ENCODE peak calls at places on chromosomes 2 and 18, in six cellular contexts. Q, P, C, U, F and L are unnamed samples.
A peak's percentile ranks its signal among the peaks of the same experiment; 100 is the strongest.

GRCh38 chr18:60935046-60935445 is 398.2 kb upstream of the CDH20 start:
- DNase-seq in Q (no peak), P (no peak), C (no peak), U (no peak), F (no peak), L (no peak)

GRCh38 chr18:60329131-60329530 is 43.4 kb downstream of the MC4R start:
- DNase-seq in Q (no peak), P (no peak), C (no peak), U (no peak), F (no peak), L (no peak)

GRCh38 chr2:165112133-165112573 is 91.7 kb downstream of the SCN3A start:
- DNase-seq in Q (no peak), P (no peak), C (peak; percentile 23), U (no peak), F (no peak), L (no peak)

GRCh38 chr2:11155326-11156059 is at the start of gene SLC66A3:
- DNase-seq in Q (no peak), P (no peak), C (no peak), U (no peak), F (peak; percentile 78), L (peak; percentile 59)

GRCh38 chr2:232021881-232022280 is 60.4 kb downstream of the DIS3L2 start:
- DNase-seq in Q (no peak), P (no peak), C (no peak), U (no peak), F (no peak), L (no peak)

GRCh38 chr2:12577086-12577485 is 139.7 kb upstream of the TRIB2 start:
- DNase-seq in Q (no peak), P (no peak), C (no peak), U (no peak), F (no peak), L (no peak)

GRCh38 chr2:176129013-176129796 is at the start of gene HOXD8:
- DNase-seq in Q (peak; percentile 69), P (no peak), C (peak; percentile 88), U (peak; percentile 33), F (no peak), L (peak; percentile 59)

GRCh38 chr2:11667194-11667593 is 2.8 kb downstream of the NTSR2 start:
- DNase-seq in Q (no peak), P (no peak), C (no peak), U (no peak), F (no peak), L (no peak)

GRCh38 chr2:181943411-181944124 is 42.1 kb upstream of the PPP1R1C start:
- DNase-seq in Q (no peak), P (no peak), C (no peak), U (no peak), F (no peak), L (no peak)

GRCh38 chr2:120053891-120054290 is 41.0 kb downstream of the EPB41L5 start:
- DNase-seq in Q (no peak), P (no peak), C (no peak), U (no peak), F (no peak), L (no peak)

GRCh38 chr2:148524519-148524919 is 120.0 kb upstream of the EPC2 start:
- DNase-seq in Q (no peak), P (no peak), C (no peak), U (no peak), F (no peak), L (no peak)

GRCh38 chr2:203327582-203327917 is 644 bp upstream of the ABI2 start:
- DNase-seq in Q (no peak), P (no peak), C (peak; percentile 52), U (no peak), F (no peak), L (no peak)

GRCh38 chr18:77063256-77063655 is 69.3 kb downstream of the MBP start:
- DNase-seq in Q (no peak), P (peak; percentile 69), C (no peak), U (no peak), F (no peak), L (no peak)

GRCh38 chr2:201496785-201497184 is 45.2 kb downstream of the STRADB start:
- DNase-seq in Q (no peak), P (no peak), C (no peak), U (no peak), F (no peak), L (no peak)

GRCh38 chr2:233331536-233331935 is 22.8 kb upstream of the DGKD start:
- DNase-seq in Q (no peak), P (peak; percentile 80), C (no peak), U (no peak), F (no peak), L (no peak)

GRCh38 chr2:46023165-46023854 is 273.9 kb upstream of the EPAS1 start:
- DNase-seq in Q (no peak), P (no peak), C (no peak), U (no peak), F (no peak), L (no peak)

GRCh38 chr2:144702051-144702450 is 182.1 kb upstream of the ZEB2 start:
- DNase-seq in Q (no peak), P (no peak), C (no peak), U (no peak), F (no peak), L (no peak)

GRCh38 chr2:12419803-12420202 is 296.9 kb upstream of the TRIB2 start:
- DNase-seq in Q (no peak), P (no peak), C (no peak), U (no peak), F (no peak), L (no peak)

DNA sequence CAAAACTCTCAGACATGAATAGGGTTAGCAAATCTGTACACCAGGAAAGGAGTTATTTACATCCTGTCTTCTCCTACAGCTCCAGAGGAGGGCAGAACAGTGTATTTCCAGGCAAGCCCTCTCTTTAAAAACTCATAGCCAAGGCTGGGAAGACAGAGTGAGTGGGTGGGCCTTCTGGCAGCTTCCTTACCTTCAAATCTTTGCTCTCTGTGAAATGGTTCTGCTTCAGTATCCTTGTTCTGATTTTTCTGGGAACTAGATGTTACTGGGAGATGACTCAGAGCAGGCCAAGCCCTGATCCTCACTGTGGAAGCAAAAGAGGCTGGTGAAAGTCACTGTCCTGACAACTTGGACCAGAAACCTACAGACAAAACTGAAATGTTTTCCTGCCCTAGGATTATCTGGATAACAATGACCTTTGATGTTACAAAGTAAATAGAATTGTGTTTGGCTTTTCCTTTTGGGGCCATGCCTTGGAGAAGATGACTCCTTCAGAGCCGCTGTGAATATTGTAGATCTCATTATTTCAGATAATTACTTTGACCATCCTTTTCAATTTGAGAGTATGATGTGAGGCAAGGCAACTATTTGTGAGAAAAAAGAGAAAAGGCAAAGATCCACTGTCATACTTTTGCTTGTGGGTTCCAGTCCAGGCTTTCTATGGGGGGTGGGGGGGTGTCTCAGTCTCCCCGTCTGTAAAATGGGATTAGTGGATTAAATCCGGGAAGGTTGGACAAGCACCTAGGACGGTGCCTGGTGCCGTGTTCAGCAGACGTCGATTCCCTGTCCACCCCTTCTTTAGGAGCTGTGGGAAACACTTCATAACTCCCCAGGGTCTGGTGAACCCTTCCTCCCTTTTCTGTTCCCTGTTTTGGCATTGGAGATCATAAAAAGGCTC is 644 bp upstream of the QPCT start:
- DNase-seq in Q (no peak), P (no peak), C (peak; percentile 56), U (peak; percentile 22), F (peak; percentile 54), L (no peak)
- TF ChIP-seq YY1 in Q (no peak), P (no peak), C (no peak), U (no peak), F (no peak), L (no peak)

GRCh38 chr2:85212846-85213245 is 79.7 kb downstream of the TCF7L1 start:
- DNase-seq in Q (no peak), P (no peak), C (no peak), U (no peak), F (no peak), L (no peak)

GRCh38 chr2:85215074-85216050 is 82.2 kb downstream of the TCF7L1 start:
- DNase-seq in Q (no peak), P (no peak), C (peak; percentile 87), U (no peak), F (peak; percentile 27), L (no peak)

GRCh38 chr2:85216051-85216431 is 82.8 kb downstream of the TCF7L1 start:
- DNase-seq in Q (no peak), P (no peak), C (no peak), U (no peak), F (no peak), L (no peak)

GRCh38 chr2:85213404-85213803 is 80.2 kb downstream of the TCF7L1 start:
- DNase-seq in Q (no peak), P (no peak), C (no peak), U (no peak), F (no peak), L (no peak)

DNA sequence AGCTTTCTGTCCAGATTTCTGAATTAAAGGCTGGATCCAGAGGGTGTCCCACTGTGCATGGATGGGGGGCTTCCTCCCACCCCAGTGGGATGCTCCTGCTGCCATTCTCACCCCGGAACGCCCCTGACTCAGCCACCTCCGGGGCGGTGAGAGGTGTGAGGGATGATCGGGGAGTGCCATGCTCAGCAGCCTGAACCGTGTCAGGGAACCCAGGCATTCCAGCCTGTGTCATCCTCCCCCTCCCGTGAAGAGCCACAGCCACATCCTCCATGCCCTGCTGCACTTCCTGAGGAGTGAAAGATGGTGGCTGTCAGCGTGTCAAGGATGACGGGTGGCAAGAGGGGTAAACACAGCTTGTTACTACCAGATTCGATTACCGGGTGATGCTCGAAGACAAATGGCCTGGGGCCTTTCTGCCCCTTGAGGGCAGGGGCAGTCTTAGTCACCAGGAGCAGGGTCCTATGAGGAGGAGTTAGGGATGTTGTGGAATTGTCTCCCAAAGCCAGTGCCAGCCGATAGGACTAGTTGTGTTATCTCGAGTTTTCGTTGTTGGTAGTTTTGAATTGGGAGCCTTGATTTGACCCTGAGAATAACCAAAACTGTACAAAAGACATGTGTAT is 80.8 kb downstream of the TCF7L1 start:
- DNase-seq in Q (no peak), P (no peak), C (no peak), U (no peak), F (no peak), L (no peak)
- H3K79me2 ChIP-seq in Q (peaks cover 91% of the 10 kb centered on the region), P (no peaks in the 10 kb centered on the region), C (no peaks in the 10 kb centered on the region), U (no peaks in the 10 kb centered on the region), F (no peaks in the 10 kb centered on the region), L (no peaks in the 10 kb centered on the region)

DNA sequence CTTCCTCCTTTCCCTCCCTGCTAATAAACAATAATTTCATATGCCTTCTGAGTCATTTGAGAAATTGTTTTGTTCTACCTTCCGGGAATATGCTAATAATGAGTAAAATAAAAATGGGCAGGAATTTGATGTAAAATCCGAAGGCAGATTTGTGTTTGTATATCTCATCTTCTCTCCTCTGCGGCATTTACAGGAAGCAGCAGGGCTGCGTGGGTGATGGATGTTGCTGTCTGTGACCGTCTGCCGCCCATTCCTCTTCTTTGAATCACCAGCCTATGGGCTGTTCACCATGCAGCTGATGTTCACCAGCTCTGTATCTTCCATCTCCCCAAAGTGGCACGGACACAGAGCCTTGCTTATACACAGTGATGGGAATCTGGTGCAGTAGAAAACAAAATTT is 90.0 kb downstream of the ACSL3 start:
- DNase-seq in Q (no peak), P (no peak), C (no peak), U (no peak), F (no peak), L (no peak)
- TF ChIP-seq YY1 in Q (no peak), P (no peak), C (peak; percentile 59), U (no peak), F (no peak), L (no peak)

DNA sequence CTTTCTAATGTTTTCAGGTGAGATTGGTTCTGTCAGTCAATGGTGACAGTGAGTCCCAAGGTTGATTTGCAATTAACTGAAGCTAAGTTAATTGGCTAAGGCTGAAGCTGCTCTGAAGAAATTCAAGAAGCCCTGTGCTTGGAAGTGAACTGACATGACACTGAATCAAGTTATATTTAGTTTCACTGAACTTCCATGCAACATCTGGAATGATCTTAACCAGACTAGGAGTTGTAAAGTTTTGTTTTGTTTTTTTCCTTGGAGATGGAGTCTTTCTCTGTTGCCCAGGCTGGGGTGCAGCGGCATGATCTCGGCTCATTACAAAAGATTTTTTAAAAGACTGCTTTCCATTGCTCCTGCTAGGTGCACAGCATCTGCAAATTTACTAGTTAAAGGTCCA is 11.4 kb downstream of the SERPINB5 start:
- DNase-seq in Q (no peak), P (no peak), C (no peak), U (no peak), F (no peak), L (no peak)
- H3K79me2 ChIP-seq in Q (no peaks in the 10 kb centered on the region), P (no peaks in the 10 kb centered on the region), C (no peaks in the 10 kb centered on the region), U (no peaks in the 10 kb centered on the region), F (no peaks in the 10 kb centered on the region), L (no peaks in the 10 kb centered on the region)